ENCODE peak calls at places on chromosomes 3 and 15, in four cellular contexts. H is A549, R is hepatocyte, W is psoas muscle. Z is an unnamed sample.
A peak's percentile ranks its signal among the peaks of the same experiment; 100 is the strongest.

GRCh38 chr3:51975857-51976549 is 1.1 kb downstream of the ABHD14A start:
- DNase-seq in H (no peak), R (peak; percentile 87), W (peak; percentile 86), Z (peak; percentile 74)

GRCh38 chr15:83287541-83288027 is 3.1 kb upstream of the BNC1 start:
- DNase-seq in H (peak; percentile 72), R (no peak), W (no peak), Z (no peak)

GRCh38 chr15:57684491-57685184 is 21.9 kb upstream of the POLR2M start:
- DNase-seq in H (no peak), R (no peak), W (no peak), Z (no peak)

GRCh38 chr3:62833538-62833937 is 41.7 kb downstream of the CADPS start:
- DNase-seq in H (peak; percentile 1), R (peak; percentile 14), W (no peak), Z (no peak)

GRCh38 chr3:32454111-32454510 is 48.5 kb downstream of the CMTM6 start:
- DNase-seq in H (no peak), R (no peak), W (no peak), Z (no peak)

GRCh38 chr3:20336572-20336971 is 150.6 kb upstream of the SGO1 start:
- DNase-seq in H (no peak), R (no peak), W (no peak), Z (no peak)

GRCh38 chr3:44045476-44046275 is 196.0 kb upstream of the TOPAZ1 start:
- DNase-seq in H (no peak), R (peak; percentile 53), W (no peak), Z (no peak)

GRCh38 chr15:78004222-78004727 is 73.2 kb downstream of the TBC1D2B start:
- DNase-seq in H (no peak), R (no peak), W (no peak), Z (no peak)

GRCh38 chr15:70427120-70427519 is 329.4 kb upstream of the TLE3 start:
- DNase-seq in H (peak; percentile 19), R (no peak), W (no peak), Z (no peak)

GRCh38 chr15:62711691-62712454 is 330.7 kb upstream of the TPM1 start:
- DNase-seq in H (no peak), R (no peak), W (no peak), Z (no peak)

GRCh38 chr3:186315581-186316354 is 46.3 kb downstream of the DGKG start:
- DNase-seq in H (no peak), R (no peak), W (no peak), Z (no peak)

GRCh38 chr3:129690406-129690805 is 83.9 kb upstream of the PLXND1 start:
- DNase-seq in H (peak; percentile 70), R (peak; percentile 49), W (no peak), Z (no peak)

GRCh38 chr3:148269816-148270215 is 427.9 kb upstream of the AGTR1 start:
- DNase-seq in H (no peak), R (no peak), W (no peak), Z (no peak)

GRCh38 chr3:131221731-131222130 is 159.8 kb upstream of the NUDT16 start:
- DNase-seq in H (peak; percentile 3), R (peak; percentile 9), W (no peak), Z (no peak)

GRCh38 chr3:45224824-45225464 is 1.1 kb downstream of the TMEM158 start:
- DNase-seq in H (peak; percentile 75), R (peak; percentile 80), W (peak; percentile 90), Z (peak; percentile 75)

GRCh38 chr3:178155521-178155920 is 380.7 kb upstream of the KCNMB2 start:
- DNase-seq in H (peak; percentile 7), R (no peak), W (no peak), Z (no peak)

GRCh38 chr15:90203922-90204321 is 2.8 kb downstream of the SEMA4B start:
- DNase-seq in H (no peak), R (no peak), W (no peak), Z (no peak)

GRCh38 chr3:13647314-13648059 is 98.6 kb downstream of the FBLN2 start:
- DNase-seq in H (no peak), R (no peak), W (no peak), Z (no peak)

GRCh38 chr15:38668433-38669159 is 104.0 kb upstream of the RASGRP1 start:
- DNase-seq in H (no peak), R (no peak), W (no peak), Z (no peak)

GRCh38 chr3:35908366-35909232 is 269.3 kb downstream of the ARPP21 start:
- DNase-seq in H (peak; percentile 78), R (peak; percentile 87), W (peak; percentile 65), Z (peak; percentile 52)

GRCh38 chr3:144142151-144142855 is 170.7 kb downstream of the DIPK2A start:
- DNase-seq in H (no peak), R (peak; percentile 44), W (no peak), Z (no peak)

GRCh38 chr3:49076116-49076515 is 17.8 kb downstream of the QRICH1 start:
- DNase-seq in H (no peak), R (no peak), W (no peak), Z (no peak)

GRCh38 chr15:80159301-80159700 is 6.5 kb downstream of the FAH start:
- DNase-seq in H (no peak), R (no peak), W (no peak), Z (no peak)

GRCh38 chr15:33160581-33161165 is 33.8 kb downstream of the FMN1 start:
- DNase-seq in H (no peak), R (no peak), W (no peak), Z (no peak)

GRCh38 chr3:176651622-176652021 is 545.7 kb downstream of the TBL1XR1 start:
- DNase-seq in H (no peak), R (no peak), W (no peak), Z (no peak)

GRCh38 chr15:39248204-39248603 is 332.7 kb upstream of the THBS1 start:
- DNase-seq in H (no peak), R (no peak), W (no peak), Z (peak; percentile 31)

GRCh38 chr3:127590282-127590592 is 296 bp downstream of the TPRA1 start:
- DNase-seq in H (no peak), R (no peak), W (no peak), Z (no peak)

GRCh38 chr3:125119752-125120369 is 64.1 kb upstream of the HEG1 start:
- DNase-seq in H (no peak), R (no peak), W (no peak), Z (no peak)

GRCh38 chr3:126743350-126743749 is 39.3 kb downstream of the CHCHD6 start:
- DNase-seq in H (no peak), R (no peak), W (no peak), Z (no peak)

GRCh38 chr3:146803746-146804145 is 198.6 kb upstream of the PLSCR5 start:
- DNase-seq in H (no peak), R (no peak), W (no peak), Z (no peak)

GRCh38 chr15:71654714-71655174 is 155.6 kb upstream of the NR2E3 start:
- DNase-seq in H (no peak), R (no peak), W (no peak), Z (no peak)

GRCh38 chr3:106130384-106131084 is 261.7 kb upstream of the CBLB start:
- DNase-seq in H (peak; percentile 37), R (peak; percentile 37), W (no peak), Z (peak; percentile 34)

GRCh38 chr15:67373266-67373665 is 118.7 kb downstream of the IQCH start:
- DNase-seq in H (no peak), R (no peak), W (no peak), Z (no peak)

GRCh38 chr15:44727462-44728231 is 8.7 kb upstream of the TRIM69 start:
- DNase-seq in H (no peak), R (no peak), W (no peak), Z (no peak)
- H3K4me3 ChIP-seq in H (peak overlapping the region; percentile 58), R (no peak overlapping the region), W (peak overlapping the region; percentile 89), Z (peak overlapping the region; percentile 68)

DNA sequence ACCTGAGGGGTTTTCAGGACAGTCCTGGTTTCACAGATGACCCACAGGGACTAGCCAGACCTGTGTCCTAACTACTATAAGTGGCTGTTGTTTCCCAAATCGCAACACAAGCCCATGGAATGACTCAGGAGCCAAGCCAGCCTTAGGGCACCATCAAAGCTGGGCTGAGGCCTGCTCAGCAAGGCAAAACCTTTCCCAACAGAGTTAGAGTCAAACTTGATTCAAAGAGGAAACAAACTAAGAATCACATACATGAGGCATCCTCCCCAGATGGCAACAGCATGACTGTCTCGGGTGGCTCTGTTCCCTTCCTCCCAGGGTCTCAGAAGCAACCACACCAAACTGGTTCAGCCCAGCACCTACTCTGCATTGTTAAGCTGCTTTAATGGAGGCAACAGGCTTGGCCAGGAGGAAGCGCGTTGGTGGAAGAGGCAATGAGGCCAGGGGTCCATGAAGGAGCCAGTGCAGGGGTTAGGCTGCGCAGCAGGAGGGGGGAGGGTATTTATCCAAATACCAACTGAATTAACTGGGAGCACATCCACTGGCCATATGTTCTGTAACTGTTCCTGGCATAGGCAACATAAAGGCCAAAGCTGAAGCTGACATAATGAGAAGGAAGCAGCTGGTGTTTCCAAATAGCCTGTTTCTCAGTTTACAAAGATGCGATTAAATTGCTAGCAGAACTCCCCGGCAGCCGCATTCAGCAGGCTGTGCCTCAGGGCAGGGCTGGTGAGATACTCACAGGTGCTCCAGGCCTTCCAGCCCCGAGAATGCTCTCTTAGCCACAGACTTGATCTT is 102.4 kb downstream of the LRIG1 start:
- DNase-seq in H (no peak), R (no peak), W (no peak), Z (no peak)
- H3K4me1 ChIP-seq in H (no peaks in the 10 kb centered on the region), R (peaks cover 6% of the 10 kb centered on the region), W (peaks cover 64% of the 10 kb centered on the region), Z (peaks cover 37% of the 10 kb centered on the region)

GRCh38 chr3:53046171-53047170 is 598 bp upstream of the SFMBT1 start:
- DNase-seq in H (peak; percentile 82), R (peak; percentile 72), W (peak; percentile 81), Z (peak; percentile 32)
- TF ChIP-seq CTCF in H (peak; percentile 52), R (peak; percentile 51), W (peak; percentile 34), Z (no peak)

GRCh38 chr3:111712294-111713180 is 117.4 kb upstream of the ZBED2 start:
- DNase-seq in H (no peak), R (no peak), W (no peak), Z (no peak)
- H3K4me3 ChIP-seq in H (no peak overlapping the region), R (no peak overlapping the region), W (no peak overlapping the region), Z (no peak overlapping the region)

GRCh38 chr15:84599906-84600305 is 903 bp upstream of the ZSCAN2 start:
- DNase-seq in H (no peak), R (no peak), W (no peak), Z (no peak)
- H3K4me1 ChIP-seq in H (peaks cover 15% of the 10 kb centered on the region), R (peaks cover 13% of the 10 kb centered on the region), W (no peaks in the 10 kb centered on the region), Z (peaks cover 55% of the 10 kb centered on the region)

GRCh38 chr3:195570912-195571311 is 12.8 kb downstream of the APOD start:
- DNase-seq in H (no peak), R (no peak), W (no peak), Z (no peak)
- TF ChIP-seq CTCF in H (no peak), R (no peak), W (no peak), Z (no peak)

Z was measured in heart right ventricle.